ENCODE peak calls at places on chromosomes 11 and 22, in ten cellular contexts. S is tibial nerve, I is spleen, J is stomach, F is Peyer's patch, H is heart left ventricle, U is sigmoid colon, Q is IMR-90, Z is body of pancreas, A is ovary. R is an unnamed sample.

GRCh38 chr11:121445071-121445768 is 6.9 kb upstream of the SORL1 start:
- DNase-seq in U (no peak), A (no peak), Z (no peak), Q (no peak), J (no peak), H (no peak), I (no peak), S (no peak), F (no peak), R (no peak)

GRCh38 chr22:50708474-50708873 is 29.5 kb upstream of the ACR start:
- DNase-seq in F (no peak), A (no peak), S (no peak), J (no peak), Q (no peak), U (no peak), I (no peak), Z (no peak), H (no peak), R (no peak)

GRCh38 chr11:2558402-2558801 is 113.6 kb downstream of the KCNQ1 start:
- DNase-seq in F (peak), J (no peak), A (peak), I (peak), Z (no peak), U (peak), H (peak), Q (no peak), S (no peak), R (no peak)

GRCh38 chr11:16805942-16806341 is 67.5 kb downstream of the C11orf58 start:
- DNase-seq in H (no peak), Z (no peak), J (no peak), U (no peak), I (no peak), F (no peak), Q (peak), S (no peak), A (no peak), R (no peak)

GRCh38 chr11:12066799-12067508 is 43.4 kb upstream of the MICAL2 start:
- DNase-seq in F (no peak), H (no peak), Z (no peak), Q (peak), I (no peak), S (no peak), U (peak), J (no peak), A (no peak), R (peak)

GRCh38 chr11:73875840-73876239 is 806 bp downstream of the COA4 start:
- DNase-seq in Q (no peak), U (no peak), J (no peak), S (no peak), A (no peak), F (no peak), H (no peak), I (no peak), Z (no peak), R (no peak)

GRCh38 chr11:69309800-69310280 is 15.9 kb downstream of the MYEOV start:
- DNase-seq in S (no peak), I (no peak), A (no peak), J (no peak), F (no peak), U (peak), Q (peak), Z (no peak), H (no peak), R (no peak)

GRCh38 chr11:95165638-95166037 is 65.4 kb downstream of the SESN3 start:
- DNase-seq in S (no peak), I (no peak), Z (no peak), A (no peak), U (no peak), J (no peak), Q (no peak), F (no peak), H (no peak), R (no peak)

GRCh38 chr11:113477321-113477720 is 2.1 kb upstream of the DRD2 start:
- DNase-seq in I (no peak), H (no peak), J (no peak), U (no peak), A (no peak), Q (no peak), F (no peak), Z (no peak), S (no peak), R (no peak)

GRCh38 chr11:62602141-62603071 is 741 bp upstream of the MTA2 start:
- DNase-seq in Z (peak), F (peak), I (peak), Q (peak), H (peak), U (peak), S (peak), A (peak), J (peak), R (peak)

GRCh38 chr11:56706486-56706885 is 7.6 kb downstream of the OR9G1 start:
- DNase-seq in F (no peak), S (no peak), I (no peak), H (no peak), Q (no peak), A (no peak), U (no peak), J (no peak), Z (no peak), R (no peak)

GRCh38 chr11:61041755-61042518 is 60.4 kb upstream of the CD5 start:
- DNase-seq in I (peak), Q (no peak), U (no peak), Z (no peak), A (peak), F (no peak), H (peak), J (peak), S (no peak), R (no peak)

GRCh38 chr22:17576475-17576874 is 13.2 kb downstream of the SLC25A18 start:
- DNase-seq in I (no peak), U (no peak), S (no peak), Q (peak), F (no peak), Z (no peak), J (no peak), A (no peak), H (peak), R (peak)

GRCh38 chr11:87056091-87056490 is 18.4 kb downstream of the TMEM135 start:
- DNase-seq in S (no peak), H (no peak), Q (no peak), F (no peak), U (no peak), Z (no peak), I (no peak), J (no peak), A (no peak), R (no peak)

GRCh38 chr22:46563381-46564083 is 26.1 kb upstream of the CELSR1 start:
- DNase-seq in I (peak), Q (peak), Z (peak), J (peak), S (peak), U (peak), F (peak), A (peak), H (peak), R (peak)

GRCh38 chr11:122633219-122633829 is 22.2 kb upstream of the UBASH3B start:
- DNase-seq in F (no peak), Z (no peak), U (peak), S (no peak), J (no peak), A (no peak), I (no peak), H (no peak), Q (peak), R (no peak)

GRCh38 chr11:36034572-36035331 is 90.9 kb downstream of the LDLRAD3 start:
- DNase-seq in F (no peak), U (no peak), H (no peak), I (no peak), A (no peak), Z (no peak), Q (peak), S (no peak), J (no peak), R (no peak)

GRCh38 chr22:45579806-45580702 is 77.4 kb downstream of the FBLN1 start:
- DNase-seq in Q (no peak), U (no peak), Z (no peak), I (peak), J (no peak), S (no peak), H (no peak), F (peak), A (no peak), R (no peak)

GRCh38 chr11:16612801-16613400 is 125.5 kb upstream of the C11orf58 start:
- DNase-seq in A (no peak), U (no peak), S (no peak), I (no peak), Q (peak), J (no peak), H (no peak), F (no peak), Z (no peak), R (no peak)

GRCh38 chr11:34238966-34239365 is 118.8 kb downstream of the ABTB2 start:
- DNase-seq in F (no peak), H (no peak), U (no peak), Z (no peak), A (no peak), I (no peak), S (no peak), J (no peak), Q (no peak), R (no peak)

GRCh38 chr11:14408612-14409011 is 49.6 kb upstream of the RRAS2 start:
- DNase-seq in F (no peak), S (no peak), Z (no peak), Q (no peak), A (no peak), J (no peak), H (no peak), I (no peak), U (no peak), R (no peak)

GRCh38 chr11:15170170-15170569 is 55.4 kb downstream of the INSC start:
- DNase-seq in I (no peak), Z (no peak), A (no peak), Q (peak), U (no peak), F (no peak), H (no peak), J (no peak), S (no peak), R (no peak)

GRCh38 chr11:121983901-121984300 is 132.1 kb downstream of the BLID start:
- DNase-seq in S (no peak), H (no peak), I (no peak), J (no peak), F (no peak), Q (no peak), A (no peak), Z (no peak), U (no peak), R (no peak)

GRCh38 chr22:49688516-49689254 is 139.0 kb downstream of the BRD1 start:
- DNase-seq in U (no peak), J (no peak), Q (no peak), H (no peak), S (no peak), F (no peak), A (no peak), Z (no peak), I (no peak), R (no peak)

GRCh38 chr11:34313099-34313517 is 44.7 kb downstream of the ABTB2 start:
- DNase-seq in A (no peak), F (no peak), Q (no peak), U (no peak), I (no peak), J (no peak), S (no peak), Z (no peak), H (peak), R (no peak)

GRCh38 chr11:110432713-110433392 is 3.1 kb downstream of the FDX1 start:
- DNase-seq in I (no peak), A (no peak), F (no peak), S (no peak), H (no peak), Z (no peak), Q (peak), J (no peak), U (no peak), R (no peak)

GRCh38 chr11:110429614-110430266 is at the start of gene FDX1:
- DNase-seq in F (peak), H (peak), I (peak), J (peak), Z (peak), Q (peak), A (peak), U (peak), S (peak), R (peak)

GRCh38 chr11:110428956-110429613 is 663 bp upstream of the FDX1 start:
- DNase-seq in Q (no peak), J (no peak), H (no peak), U (no peak), A (no peak), Z (no peak), I (no peak), S (no peak), F (no peak), R (no peak)

GRCh38 chr11:110431212-110432073 is 1.7 kb downstream of the FDX1 start:
- DNase-seq in F (no peak), I (no peak), Q (peak), J (no peak), A (no peak), S (no peak), H (no peak), U (no peak), Z (no peak), R (no peak)

GRCh38 chr11:110430267-110431211 is 791 bp downstream of the FDX1 start:
- DNase-seq in A (peak), Q (peak), S (no peak), J (peak), H (peak), F (peak), I (no peak), Z (peak), U (peak), R (peak)
- TF ChIP-seq CTCF in A (no peak), Q (no peak), S (no peak), J (no peak), H (peak), F (no peak), I (no peak), Z (no peak), U (no peak), R (no peak)

DNA sequence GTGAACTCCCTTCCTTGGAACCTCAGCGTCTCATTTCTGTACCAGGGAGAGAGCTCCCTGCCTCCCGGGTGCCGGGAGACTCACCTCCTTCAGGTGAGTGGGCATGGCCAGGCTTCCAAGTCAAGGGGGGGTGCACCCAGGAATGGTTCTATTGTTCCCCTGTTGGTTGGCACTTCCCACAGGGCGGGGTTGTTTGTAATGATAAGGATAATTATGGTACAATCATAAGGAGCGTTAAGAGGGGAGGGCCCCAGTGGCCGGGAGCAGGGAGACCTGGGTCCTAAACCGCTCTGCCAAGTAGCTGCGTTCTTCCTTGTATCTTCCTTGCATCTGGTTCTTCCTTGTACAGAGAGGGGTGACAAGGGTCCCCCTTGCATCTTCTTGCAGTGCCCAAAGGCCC is 79.1 kb downstream of the LRRC32 start:
- DNase-seq in Z (no peak), I (no peak), H (no peak), J (no peak), A (no peak), S (no peak), U (no peak), F (no peak), Q (no peak), R (no peak)
- TF ChIP-seq POLR2A in Z (no peak), I (no peak), H (no peak), J (no peak), A (no peak), S (no peak), U (no peak), F (no peak), Q (no peak), R (no peak)

GRCh38 chr11:810040-810567 is 337 bp downstream of the RPLP2 start:
- DNase-seq in H (no peak), U (no peak), Q (no peak), Z (no peak), A (no peak), F (no peak), S (no peak), J (no peak), I (no peak), R (no peak)
- TF ChIP-seq CTCF in H (no peak), U (no peak), Q (no peak), Z (peak), A (no peak), F (no peak), S (no peak), J (no peak), I (no peak), R (no peak)

DNA sequence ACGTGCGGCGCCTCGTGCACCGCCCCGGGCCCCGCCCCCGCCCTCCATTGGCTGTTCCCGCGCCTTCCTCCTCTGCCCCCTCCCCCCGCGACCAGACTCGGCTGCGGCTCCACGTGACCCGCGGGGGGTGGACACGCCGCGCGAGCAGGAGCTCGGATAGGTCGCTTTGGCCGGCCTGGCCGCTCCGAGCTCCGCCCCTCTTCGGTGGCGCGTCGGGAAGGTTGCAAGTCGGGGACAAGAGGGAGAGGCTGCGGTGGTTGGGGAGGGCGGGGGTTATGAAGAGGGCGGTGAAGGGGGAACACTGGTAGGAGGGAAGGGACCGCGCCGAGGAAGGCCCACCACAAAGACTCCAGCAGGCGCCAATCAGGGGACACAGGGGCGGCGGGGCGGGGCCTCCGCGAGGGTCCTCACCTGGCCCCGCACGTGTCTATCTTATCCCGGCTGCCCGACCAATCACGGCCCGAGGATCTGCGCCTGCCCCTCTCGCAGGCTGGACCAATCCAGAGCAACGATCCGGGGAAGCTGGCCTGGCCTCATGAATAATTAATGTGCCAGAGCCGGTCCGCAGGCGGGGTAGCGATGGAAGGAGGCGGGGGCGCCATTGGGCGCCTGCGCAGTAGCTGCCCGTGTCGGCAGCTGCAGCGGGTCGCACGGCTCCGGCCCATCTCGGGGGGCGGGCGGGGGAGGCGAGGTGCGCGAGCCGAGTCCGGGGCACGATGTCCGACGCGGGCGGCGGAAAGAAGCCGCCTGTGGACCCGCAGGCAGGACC is at the start of gene TEF:
- DNase-seq in S (peak), U (peak), Q (peak), I (peak), Z (peak), A (peak), F (peak), H (peak), J (peak), R (peak)
- TF ChIP-seq POLR2A in S (peak), U (peak), Q (peak), I (no peak), Z (peak), A (peak), F (peak), H (no peak), J (no peak), R (no peak)

GRCh38 chr11:103112364-103112763 is 3.1 kb downstream of the DYNC2H1 start:
- DNase-seq in U (no peak), Q (no peak), A (no peak), I (no peak), Z (no peak), S (no peak), F (no peak), J (no peak), H (no peak), R (no peak)

GRCh38 chr11:103108933-103109817 is at the start of gene DYNC2H1:
- DNase-seq in U (peak), A (peak), H (peak), Z (peak), I (peak), Q (peak), S (peak), J (peak), F (peak), R (peak)

GRCh38 chr11:103109818-103110388 is 677 bp downstream of the DYNC2H1 start:
- DNase-seq in F (peak), Q (no peak), J (no peak), S (no peak), I (peak), U (no peak), A (no peak), Z (no peak), H (no peak), R (no peak)

GRCh38 chr11:103111400-103111799 is 2.2 kb downstream of the DYNC2H1 start:
- DNase-seq in F (no peak), J (no peak), U (no peak), Q (no peak), I (no peak), A (no peak), S (no peak), Z (no peak), H (no peak), R (no peak)

DNA sequence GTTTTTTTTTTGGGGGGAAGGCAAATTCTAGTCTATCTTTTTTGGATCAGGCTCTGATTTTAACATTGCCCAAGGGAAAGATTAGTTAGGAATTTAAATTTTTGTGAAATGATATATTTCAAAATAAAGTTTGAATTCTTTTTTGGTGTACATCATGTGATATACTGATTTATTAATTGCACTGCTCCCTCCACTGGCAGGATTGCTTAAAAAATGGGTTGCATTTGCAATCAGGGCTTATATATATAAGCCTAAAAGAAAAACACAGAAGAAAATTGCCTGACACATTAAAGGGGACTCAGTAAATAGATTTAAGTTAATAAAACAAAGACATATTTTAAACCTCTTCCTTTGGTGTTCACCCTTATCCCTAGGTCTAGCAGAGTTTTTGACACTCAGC is 1.2 kb downstream of the DYNC2H1 start:
- DNase-seq in I (no peak), Q (peak), J (no peak), A (no peak), H (no peak), F (no peak), S (no peak), U (no peak), Z (no peak), R (no peak)
- TF ChIP-seq CTCF in I (no peak), Q (peak), J (no peak), A (no peak), H (no peak), F (no peak), S (no peak), U (no peak), Z (no peak), R (no peak)

GRCh38 chr11:6609502-6610015 is 2.5 kb downstream of the TAF10 start:
- DNase-seq in A (no peak), Z (no peak), U (peak), J (no peak), Q (no peak), H (no peak), I (no peak), S (no peak), F (no peak), R (peak)

GRCh38 chr11:6608726-6609501 is 3.1 kb downstream of the TAF10 start:
- DNase-seq in S (no peak), Z (no peak), Q (no peak), J (no peak), I (no peak), F (no peak), A (no peak), H (no peak), U (peak), R (peak)

GRCh38 chr11:6606471-6607189 is 3.1 kb downstream of the ILK start:
- DNase-seq in Z (peak), U (peak), H (peak), I (peak), A (peak), S (peak), F (peak), Q (peak), J (peak), R (peak)

GRCh38 chr11:6608011-6608410 is 4.0 kb downstream of the TAF10 start:
- DNase-seq in I (peak), S (no peak), Z (no peak), A (no peak), U (peak), J (no peak), Q (no peak), H (no peak), F (no peak), R (peak)

GRCh38 chr11:6607190-6607635 is 3.6 kb downstream of the ILK start:
- DNase-seq in I (no peak), J (no peak), A (no peak), F (no peak), H (no peak), Z (no peak), Q (no peak), U (no peak), S (no peak), R (peak)
- TF ChIP-seq POLR2A in I (no peak), J (no peak), A (no peak), F (no peak), H (no peak), Z (no peak), Q (no peak), U (no peak), S (no peak), R (no peak)

GRCh38 chr11:111299111-111300026 is 1.0 kb downstream of the POU2AF3 start:
- DNase-seq in J (peak), Z (peak), Q (peak), A (peak), I (peak), S (peak), H (peak), F (peak), U (peak), R (no peak)
- TF ChIP-seq CTCF in J (peak), Z (peak), Q (peak), A (peak), I (peak), S (peak), H (peak), F (no peak), U (peak), R (no peak)